ENCODE peak calls at places on chromosomes 7 and 10, in four cellular contexts. One of them, this sample, is unnamed.

GRCh38 chr10:63505562-63505961 is 15.6 kb upstream of the REEP3 start:
- DNase-seq in HepG2: peak; percentile 35
- DNase-seq in GM12878: no peak
- DNase-seq in K562: no peak
- DNase-seq in this sample: no peak

GRCh38 chr7:27128034-27128433 is 2.5 kb downstream of the HOXA4 start:
- DNase-seq in HepG2: no peak
- DNase-seq in GM12878: no peak
- DNase-seq in K562: no peak
- DNase-seq in this sample: no peak

GRCh38 chr7:157431951-157432540 is 95.2 kb downstream of the DNAJB6 start:
- DNase-seq in HepG2: no peak
- DNase-seq in GM12878: no peak
- DNase-seq in K562: no peak
- DNase-seq in this sample: no peak

GRCh38 chr10:5518143-5518542 is 6.6 kb upstream of the CALML3 start:
- DNase-seq in HepG2: peak; percentile 84
- DNase-seq in GM12878: no peak
- DNase-seq in K562: no peak
- DNase-seq in this sample: no peak

GRCh38 chr7:92835851-92836488 is 403 bp downstream of the CDK6 start:
- DNase-seq in HepG2: peak; percentile 7
- DNase-seq in GM12878: no peak
- DNase-seq in K562: peak; percentile 77
- DNase-seq in this sample: peak; percentile 10

GRCh38 chr7:194257-194995 is 2.1 kb downstream of the FAM20C start:
- DNase-seq in HepG2: peak; percentile 90
- DNase-seq in GM12878: no peak
- DNase-seq in K562: no peak
- DNase-seq in this sample: no peak

GRCh38 chr10:118943253-118943652 is 86.3 kb upstream of the NANOS1 start:
- DNase-seq in HepG2: no peak
- DNase-seq in GM12878: no peak
- DNase-seq in K562: no peak
- DNase-seq in this sample: no peak

GRCh38 chr7:28389504-28390385 is 22.6 kb upstream of the CREB5 start:
- DNase-seq in HepG2: peak; percentile 29
- DNase-seq in GM12878: no peak
- DNase-seq in K562: peak; percentile 44
- DNase-seq in this sample: peak; percentile 40

GRCh38 chr10:31350891-31351290 is 31.9 kb downstream of the ZEB1 start:
- DNase-seq in HepG2: no peak
- DNase-seq in GM12878: no peak
- DNase-seq in K562: no peak
- DNase-seq in this sample: no peak

GRCh38 chr10:69864321-69864720 is 62.6 kb downstream of the COL13A1 start:
- DNase-seq in HepG2: no peak
- DNase-seq in GM12878: no peak
- DNase-seq in K562: no peak
- DNase-seq in this sample: no peak

DNA sequence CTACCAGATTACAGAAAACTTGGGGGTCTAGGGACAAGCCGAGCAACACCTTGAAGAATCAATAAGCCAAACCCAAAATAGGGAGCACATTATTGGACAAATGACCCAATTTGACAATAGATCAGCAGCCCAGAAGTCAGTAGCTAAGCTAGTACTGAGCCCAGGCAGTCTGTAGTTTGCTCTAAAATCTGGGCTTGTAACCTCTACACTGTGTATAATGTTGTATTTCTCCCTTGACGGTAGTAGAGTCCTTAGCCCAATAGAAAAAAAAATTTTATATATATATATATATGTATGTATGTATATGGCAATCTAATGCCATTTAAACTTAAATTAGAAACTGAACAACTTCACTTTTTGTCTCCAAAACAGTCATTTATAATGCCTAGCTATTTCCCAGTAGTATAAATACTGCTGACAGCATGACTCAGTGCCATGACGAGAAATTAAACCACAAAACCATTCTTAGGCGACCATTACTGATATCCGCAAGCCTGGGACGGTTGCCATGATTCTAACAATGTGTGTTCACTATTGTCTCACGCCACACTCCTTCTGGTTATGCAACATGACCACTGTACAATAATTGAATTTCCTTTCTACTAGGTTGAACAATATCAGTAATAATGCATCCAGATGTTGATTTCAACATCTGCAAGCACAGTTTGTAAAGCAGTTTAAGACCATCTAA is 110.5 kb downstream of the IPMK start:
- DNase-seq in HepG2: no peak
- DNase-seq in GM12878: no peak
- DNase-seq in K562: no peak
- DNase-seq in this sample: no peak
- TF ChIP-seq FOXK2 in HepG2: no peak
- TF ChIP-seq FOXK2 in GM12878: no peak
- TF ChIP-seq FOXK2 in K562: no peak
- TF ChIP-seq FOXK2 in this sample: no peak

GRCh38 chr7:79361214-79361613 is 92.3 kb downstream of the MAGI2 start:
- DNase-seq in HepG2: no peak
- DNase-seq in GM12878: no peak
- DNase-seq in K562: no peak
- DNase-seq in this sample: no peak
- TF ChIP-seq FOXK2 in HepG2: no peak
- TF ChIP-seq FOXK2 in GM12878: no peak
- TF ChIP-seq FOXK2 in K562: no peak
- TF ChIP-seq FOXK2 in this sample: no peak

GRCh38 chr10:90363799-90364483 is 493.9 kb downstream of the HTR7 start:
- DNase-seq in HepG2: no peak
- DNase-seq in GM12878: no peak
- DNase-seq in K562: no peak
- DNase-seq in this sample: no peak
- TF ChIP-seq FOXK2 in HepG2: no peak
- TF ChIP-seq FOXK2 in GM12878: no peak
- TF ChIP-seq FOXK2 in K562: no peak
- TF ChIP-seq FOXK2 in this sample: no peak

GRCh38 chr7:14021069-14021468 is 31.6 kb upstream of the ETV1 start:
- DNase-seq in HepG2: no peak
- DNase-seq in GM12878: no peak
- DNase-seq in K562: no peak
- DNase-seq in this sample: no peak
- TF ChIP-seq FOXK2 in HepG2: no peak
- TF ChIP-seq FOXK2 in GM12878: no peak
- TF ChIP-seq FOXK2 in K562: no peak
- TF ChIP-seq FOXK2 in this sample: no peak